ENCODE peak calls at places on chromosomes 11 and 22, in four cellular contexts. One of them, this sample, is unnamed.

GRCh38 chr22:27799334-27800249 is 2.0 kb downstream of the MN1 start:
- DNase-seq in B cell: no peak
- DNase-seq in AG09309: no peak
- DNase-seq in mesothelial cell of epicardium: peak
- DNase-seq in this sample: no peak

GRCh38 chr22:21837184-21837979 is 30.1 kb downstream of the MAPK1 start:
- DNase-seq in AG09309: peak
- DNase-seq in mesothelial cell of epicardium: no peak
- DNase-seq in B cell: no peak
- DNase-seq in this sample: no peak

GRCh38 chr22:19862616-19863246 is 8.1 kb upstream of the GNB1L start:
- DNase-seq in AG09309: no peak
- DNase-seq in mesothelial cell of epicardium: no peak
- DNase-seq in B cell: no peak
- DNase-seq in this sample: no peak

GRCh38 chr22:26487996-26488395 is 4.3 kb downstream of the SRRD start:
- DNase-seq in B cell: no peak
- DNase-seq in AG09309: no peak
- DNase-seq in mesothelial cell of epicardium: no peak
- DNase-seq in this sample: no peak

GRCh38 chr22:44815099-44816070 is 63.0 kb downstream of the ARHGAP8 start:
- DNase-seq in mesothelial cell of epicardium: no peak
- DNase-seq in B cell: no peak
- DNase-seq in AG09309: no peak
- DNase-seq in this sample: no peak

GRCh38 chr11:91947215-91947614 is 277.4 kb upstream of the FAT3 start:
- DNase-seq in AG09309: no peak
- DNase-seq in B cell: no peak
- DNase-seq in mesothelial cell of epicardium: no peak
- DNase-seq in this sample: no peak

GRCh38 chr11:113982306-113982705 is 7.4 kb downstream of the HTR3A start:
- DNase-seq in B cell: no peak
- DNase-seq in AG09309: no peak
- DNase-seq in mesothelial cell of epicardium: no peak
- DNase-seq in this sample: no peak

GRCh38 chr11:37504925-37505324 is 906.9 kb upstream of the RAG2 start:
- DNase-seq in B cell: no peak
- DNase-seq in AG09309: no peak
- DNase-seq in mesothelial cell of epicardium: no peak
- DNase-seq in this sample: no peak

GRCh38 chr11:94934362-94934761 is 39.0 kb downstream of the CWC15 start:
- DNase-seq in mesothelial cell of epicardium: no peak
- DNase-seq in AG09309: no peak
- DNase-seq in B cell: no peak
- DNase-seq in this sample: no peak

GRCh38 chr11:102622258-102622657 is 2.9 kb downstream of the MMP20 start:
- DNase-seq in mesothelial cell of epicardium: no peak
- DNase-seq in AG09309: no peak
- DNase-seq in B cell: no peak
- DNase-seq in this sample: no peak

GRCh38 chr22:46993626-46994025 is 231.2 kb downstream of the TBC1D22A start:
- DNase-seq in B cell: no peak
- DNase-seq in AG09309: no peak
- DNase-seq in mesothelial cell of epicardium: no peak
- DNase-seq in this sample: no peak

GRCh38 chr11:3219281-3219892 is 774 bp upstream of the MRGPRG start:
- DNase-seq in B cell: peak
- DNase-seq in AG09309: no peak
- DNase-seq in mesothelial cell of epicardium: no peak
- DNase-seq in this sample: no peak

GRCh38 chr22:31343235-31344191 is 2.6 kb downstream of the PATZ1 start:
- DNase-seq in B cell: no peak
- DNase-seq in AG09309: no peak
- DNase-seq in mesothelial cell of epicardium: peak
- DNase-seq in this sample: peak

GRCh38 chr22:16955678-16956210 is 52.3 kb downstream of the GAB4 start:
- DNase-seq in mesothelial cell of epicardium: no peak
- DNase-seq in AG09309: no peak
- DNase-seq in B cell: no peak
- DNase-seq in this sample: no peak

GRCh38 chr11:18011633-18012313 is 1.1 kb downstream of the SERGEF start:
- DNase-seq in B cell: no peak
- DNase-seq in AG09309: no peak
- DNase-seq in mesothelial cell of epicardium: no peak
- DNase-seq in this sample: no peak

GRCh38 chr11:94376841-94377240 is 24.4 kb downstream of the GPR83 start:
- DNase-seq in AG09309: no peak
- DNase-seq in B cell: no peak
- DNase-seq in mesothelial cell of epicardium: no peak
- DNase-seq in this sample: no peak

GRCh38 chr11:96013459-96014213 is 89.7 kb upstream of the MTMR2 start:
- DNase-seq in B cell: no peak
- DNase-seq in mesothelial cell of epicardium: no peak
- DNase-seq in AG09309: no peak
- DNase-seq in this sample: no peak

GRCh38 chr11:12824281-12825041 is 150.2 kb downstream of the TEAD1 start:
- DNase-seq in mesothelial cell of epicardium: no peak
- DNase-seq in AG09309: no peak
- DNase-seq in B cell: no peak
- DNase-seq in this sample: no peak
- TF ChIP-seq CTCF in mesothelial cell of epicardium: no peak
- TF ChIP-seq CTCF in AG09309: no peak
- TF ChIP-seq CTCF in B cell: no peak
- TF ChIP-seq CTCF in this sample: no peak

DNA sequence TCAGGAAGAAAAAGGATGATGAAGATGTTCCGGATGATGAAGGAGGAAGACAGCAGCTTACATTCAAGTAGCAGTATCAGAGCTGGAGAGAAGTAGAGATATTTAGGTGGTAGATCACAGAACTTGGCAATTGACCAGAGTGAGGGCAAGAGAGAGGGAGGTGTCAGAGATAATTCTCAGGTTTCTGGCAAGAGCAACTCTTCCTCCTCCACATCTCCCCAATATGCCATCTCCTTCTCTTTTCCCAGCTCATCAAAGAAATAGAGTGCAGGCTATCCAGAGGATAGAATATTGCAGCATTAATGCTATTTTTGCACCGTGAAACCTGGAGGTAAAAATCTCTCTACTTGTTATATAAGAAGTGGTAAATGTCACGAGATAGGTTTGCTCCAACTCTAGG is 64.9 kb upstream of the OPCML start:
- DNase-seq in AG09309: no peak
- DNase-seq in B cell: no peak
- DNase-seq in mesothelial cell of epicardium: no peak
- DNase-seq in this sample: no peak
- TF ChIP-seq CTCF in AG09309: no peak
- TF ChIP-seq CTCF in B cell: no peak
- TF ChIP-seq CTCF in mesothelial cell of epicardium: no peak
- TF ChIP-seq CTCF in this sample: no peak

GRCh38 chr11:86302092-86302793 is at the start of gene HIKESHI:
- DNase-seq in mesothelial cell of epicardium: peak
- DNase-seq in B cell: peak
- DNase-seq in AG09309: peak
- DNase-seq in this sample: peak
- TF ChIP-seq CTCF in mesothelial cell of epicardium: no peak
- TF ChIP-seq CTCF in B cell: no peak
- TF ChIP-seq CTCF in AG09309: no peak
- TF ChIP-seq CTCF in this sample: no peak

GRCh38 chr11:89498845-89499448 is 7.8 kb upstream of the NOX4 start:
- DNase-seq in AG09309: no peak
- DNase-seq in B cell: no peak
- DNase-seq in mesothelial cell of epicardium: no peak
- DNase-seq in this sample: no peak
- TF ChIP-seq CTCF in AG09309: no peak
- TF ChIP-seq CTCF in B cell: no peak
- TF ChIP-seq CTCF in mesothelial cell of epicardium: peak
- TF ChIP-seq CTCF in this sample: peak

DNA sequence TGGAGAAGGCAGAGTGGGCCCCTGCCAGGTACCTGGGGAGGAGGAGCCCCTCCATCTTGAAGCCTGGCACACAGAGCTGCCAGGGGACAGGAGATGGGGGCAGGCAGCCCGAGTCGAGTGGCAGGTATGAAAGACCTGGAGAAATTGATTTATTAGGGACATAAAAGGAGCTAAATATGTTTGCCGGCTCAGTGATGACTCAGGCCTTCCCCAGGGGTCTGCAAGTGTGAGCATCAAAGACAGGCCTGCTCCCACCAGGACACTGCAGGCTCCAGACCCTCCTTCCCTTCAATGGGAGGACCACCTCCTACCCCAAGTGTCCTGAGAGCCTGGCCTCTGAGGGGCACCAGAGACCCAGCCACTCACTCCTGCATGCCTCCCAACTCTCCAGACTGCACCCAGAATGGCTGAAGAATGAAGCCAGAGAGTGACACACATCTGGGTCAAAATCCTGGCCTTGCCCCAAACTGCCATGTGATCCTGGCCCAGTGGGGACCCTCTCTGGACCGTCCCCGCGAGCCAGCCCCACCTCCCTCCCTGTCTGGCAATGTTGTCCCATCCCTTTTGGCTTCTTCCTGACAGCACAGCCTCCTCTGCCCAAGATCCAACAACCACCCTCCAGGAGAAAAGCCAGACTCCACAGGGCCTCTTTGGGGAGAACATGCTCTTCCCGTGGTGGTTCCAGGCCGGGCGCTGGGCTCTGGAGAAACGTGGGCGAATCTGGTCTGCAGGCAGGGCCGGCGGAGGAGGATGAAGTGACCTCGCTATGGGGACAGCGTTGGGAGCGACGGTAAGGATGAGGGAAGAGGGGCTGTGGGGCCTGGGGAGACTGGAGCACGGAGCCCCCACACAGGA is 36.2 kb downstream of the CYTH4 start:
- DNase-seq in B cell: no peak
- DNase-seq in mesothelial cell of epicardium: no peak
- DNase-seq in AG09309: no peak
- DNase-seq in this sample: no peak
- TF ChIP-seq CTCF in B cell: no peak
- TF ChIP-seq CTCF in mesothelial cell of epicardium: no peak
- TF ChIP-seq CTCF in AG09309: peak
- TF ChIP-seq CTCF in this sample: no peak

GRCh38 chr11:122556605-122557004 is 98.9 kb upstream of the UBASH3B start:
- DNase-seq in mesothelial cell of epicardium: peak
- DNase-seq in AG09309: no peak
- DNase-seq in B cell: no peak
- DNase-seq in this sample: peak
- TF ChIP-seq CTCF in mesothelial cell of epicardium: no peak
- TF ChIP-seq CTCF in AG09309: no peak
- TF ChIP-seq CTCF in B cell: peak
- TF ChIP-seq CTCF in this sample: peak

DNA sequence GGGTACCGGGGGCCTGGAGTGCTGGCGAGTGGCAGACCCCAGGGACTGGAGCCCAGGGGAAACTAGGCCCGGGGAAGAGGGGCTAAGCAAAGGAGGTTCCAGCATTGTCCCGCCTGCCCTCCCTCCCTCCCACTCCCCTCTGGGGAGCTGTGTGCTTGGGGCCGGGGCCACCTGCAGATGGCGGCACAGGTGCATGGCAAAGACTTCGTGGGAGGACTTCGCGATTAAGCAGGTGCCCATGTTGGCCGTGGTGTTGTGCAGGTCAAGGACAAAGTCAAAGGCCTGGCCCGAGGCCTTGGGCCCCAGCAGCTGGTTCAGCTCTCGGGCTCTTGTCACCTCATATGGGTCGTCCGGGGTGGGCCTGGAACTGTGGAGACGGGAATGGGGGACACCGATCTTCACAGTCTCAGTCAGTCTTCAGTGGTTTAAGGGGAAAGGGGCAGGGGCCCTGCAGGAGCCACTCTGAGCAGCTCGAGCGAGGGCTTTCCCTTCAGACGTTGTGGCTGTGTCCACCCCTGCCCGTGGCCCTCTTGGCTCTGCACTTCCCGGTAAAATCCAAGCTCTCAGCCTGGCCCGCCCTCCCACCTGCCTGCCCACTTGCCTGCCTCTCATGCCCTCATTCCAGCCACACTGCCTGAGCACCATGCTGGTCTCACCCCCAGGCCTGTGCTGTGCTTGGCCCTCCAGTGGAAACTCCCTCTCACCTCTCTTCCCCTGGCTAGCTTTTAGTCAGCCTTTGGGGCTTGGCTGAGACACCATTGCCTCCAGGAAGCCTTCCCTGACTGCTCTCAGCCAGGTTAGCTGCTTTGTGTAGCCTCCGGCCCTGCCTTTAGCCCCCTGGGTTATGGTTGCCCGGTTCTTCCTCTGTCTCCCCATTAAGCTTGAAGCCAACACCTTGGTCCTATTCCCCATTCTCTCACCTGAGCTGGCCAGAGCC is 4.7 kb downstream of the ACY3 start:
- DNase-seq in AG09309: no peak
- DNase-seq in B cell: peak
- DNase-seq in mesothelial cell of epicardium: no peak
- DNase-seq in this sample: no peak
- TF ChIP-seq CTCF in AG09309: no peak
- TF ChIP-seq CTCF in B cell: no peak
- TF ChIP-seq CTCF in mesothelial cell of epicardium: no peak
- TF ChIP-seq CTCF in this sample: no peak